ENCODE peak calls at places on chromosomes 6 and 20, in eight cellular contexts. X is NCI-H82; A is progenitor cell of endocrine pancreas; D is GM13976; O is GDM1; U is KBM-7; R is globus pallidus; Q is stimulated activated CD8-positive, alpha-beta memory T cell treated with anti-CD3 and anti-CD28 coated beads, Interleukin-4, amount 100 ng/mL, for 1 hour. S is an unnamed sample.

GRCh38 chr6:33583591-33584155 is 3.6 kb upstream of the BAK1 start:
- DNase-seq in Q (no peak), A (no peak), U (peak; percentile 41), D (no peak), R (no peak), X (peak; percentile 84), O (no peak), S (no peak)

GRCh38 chr6:75333811-75334210 is 49.2 kb upstream of the TMEM30A start:
- DNase-seq in O (no peak), U (no peak), R (peak; percentile 30), A (no peak), D (no peak), X (no peak), Q (no peak), S (no peak)

GRCh38 chr6:40353197-40353966 is 233.8 kb downstream of the LRFN2 start:
- DNase-seq in Q (no peak), A (peak; percentile 3), R (no peak), X (no peak), U (no peak), O (no peak), D (no peak), S (no peak)

GRCh38 chr6:30006170-30007131 is 54.6 kb upstream of the POLR1H start:
- DNase-seq in Q (no peak), O (no peak), X (no peak), U (no peak), A (no peak), D (peak; percentile 42), R (no peak), S (peak; percentile 84)

GRCh38 chr6:13908955-13909381 is 15.8 kb upstream of the RNF182 start:
- DNase-seq in D (peak; percentile 73), Q (no peak), O (peak; percentile 20), R (peak; percentile 65), U (peak; percentile 66), A (peak; percentile 18), X (peak; percentile 91), S (no peak)

GRCh38 chr20:54105653-54106052 is 35.3 kb upstream of the BCAS1 start:
- DNase-seq in D (no peak), A (no peak), R (no peak), U (no peak), X (peak; percentile 25), Q (no peak), O (no peak), S (no peak)

GRCh38 chr6:125985967-125986294 is 409 bp upstream of the TRMT11 start:
- DNase-seq in A (no peak), Q (no peak), R (no peak), O (no peak), X (no peak), D (no peak), U (no peak), S (no peak)

GRCh38 chr6:80464901-80465300 is 358.4 kb downstream of the BCKDHB start:
- DNase-seq in Q (no peak), O (no peak), U (no peak), A (no peak), X (no peak), R (no peak), D (no peak), S (no peak)

GRCh38 chr20:62539208-62539607 is 63.4 kb upstream of the GATA5 start:
- DNase-seq in U (no peak), X (peak; percentile 48), Q (no peak), D (no peak), O (no peak), A (no peak), R (no peak), S (no peak)

GRCh38 chr6:87483929-87484328 is 11.2 kb downstream of the SLC35A1 start:
- DNase-seq in R (no peak), X (no peak), O (no peak), D (no peak), U (peak; percentile 26), Q (no peak), A (no peak), S (peak; percentile 51)

GRCh38 chr6:169799474-169799926 is 48.1 kb downstream of the ERMARD start:
- DNase-seq in O (no peak), X (no peak), U (no peak), Q (no peak), R (peak; percentile 65), D (no peak), A (no peak), S (no peak)

GRCh38 chr6:106702451-106703110 is 73.2 kb downstream of the QRSL1 start:
- DNase-seq in A (no peak), D (peak; percentile 66), R (no peak), Q (no peak), X (no peak), U (peak; percentile 63), O (no peak), S (no peak)

GRCh38 chr6:138289739-138290138 is 71.4 kb upstream of the PBOV1 start:
- DNase-seq in O (no peak), X (peak; percentile 60), A (peak; percentile 41), U (peak; percentile 21), R (no peak), Q (no peak), D (peak; percentile 42), S (no peak)

GRCh38 chr6:41626917-41627316 is 11.4 kb upstream of the MDFI start:
- DNase-seq in O (peak; percentile 29), Q (no peak), D (no peak), X (no peak), R (no peak), A (no peak), U (peak; percentile 36), S (no peak)

GRCh38 chr6:117536317-117536716 is 53.8 kb downstream of the DCBLD1 start:
- DNase-seq in A (no peak), R (no peak), D (no peak), O (no peak), U (no peak), Q (no peak), X (no peak), S (no peak)

GRCh38 chr20:31829731-31830130 is 10.6 kb downstream of the MYLK2 start:
- DNase-seq in O (no peak), U (no peak), A (no peak), Q (no peak), R (no peak), X (no peak), D (no peak), S (peak; percentile 23)

GRCh38 chr6:143536866-143537691 is 25.6 kb upstream of the FUCA2 start:
- DNase-seq in D (peak; percentile 71), O (peak; percentile 62), Q (no peak), X (peak; percentile 44), R (peak; percentile 20), A (peak; percentile 53), U (peak; percentile 88), S (peak; percentile 87)

GRCh38 chr20:4925842-4926530 is 75.3 kb downstream of the SLC23A2 start:
- DNase-seq in D (no peak), U (no peak), Q (no peak), X (no peak), A (no peak), O (peak; percentile 4), R (no peak), S (peak; percentile 80)

GRCh38 chr6:49499623-49500022 is at the start of gene GLYATL3:
- DNase-seq in Q (no peak), O (no peak), X (no peak), R (no peak), A (no peak), U (no peak), D (no peak), S (no peak)

GRCh38 chr6:17877196-17877889 is 110.1 kb downstream of the KIF13A start:
- DNase-seq in D (no peak), A (no peak), O (no peak), Q (no peak), U (no peak), R (no peak), X (peak; percentile 19), S (no peak)